ENCODE peak calls at places on chromosomes 1 and 21, in four cellular contexts. J, Z, Q and L are unnamed samples.

GRCh38 chr1:184753608-184754478 is 815 bp downstream of the EDEM3 start:
- DNase-seq in J (no peak), Z (peak), Q (peak), L (peak)

GRCh38 chr1:43277116-43277876 is 7.5 kb downstream of the TMEM125 start:
- DNase-seq in J (no peak), Q (no peak), Z (no peak), L (no peak)

GRCh38 chr1:93344886-93345632 is 648 bp upstream of the DR1 start:
- DNase-seq in J (no peak), Q (no peak), Z (no peak), L (peak)

GRCh38 chr1:163036661-163037060 is 32.5 kb upstream of the RGS4 start:
- DNase-seq in Q (no peak), Z (no peak), J (no peak), L (no peak)

GRCh38 chr1:110211503-110212164 is 1.5 kb downstream of the KCNC4 start:
- DNase-seq in Z (no peak), Q (no peak), J (no peak), L (no peak)

GRCh38 chr1:226125097-226125630 is 61.4 kb downstream of the ACBD3 start:
- DNase-seq in J (peak), Q (peak), Z (peak), L (peak)

GRCh38 chr1:154220970-154221814 is 437 bp downstream of the UBAP2L start:
- DNase-seq in Z (peak), Q (peak), J (peak), L (no peak)

GRCh38 chr1:98059616-98060015 is 138.8 kb upstream of the DPYD start:
- DNase-seq in Z (no peak), J (no peak), Q (no peak), L (no peak)

GRCh38 chr1:40817791-40818263 is 34.2 kb downstream of the KCNQ4 start:
- DNase-seq in J (no peak), Z (no peak), Q (no peak), L (no peak)

GRCh38 chr1:112673589-112674439 is 645 bp upstream of the MOV10 start:
- DNase-seq in Q (peak), J (peak), Z (no peak), L (peak)

GRCh38 chr21:16496594-16496993 is 766.8 kb downstream of the USP25 start:
- DNase-seq in Z (no peak), J (no peak), Q (no peak), L (no peak)

GRCh38 chr1:156295391-156295947 is at the start of gene GLMP:
- DNase-seq in Q (peak), J (peak), Z (peak), L (peak)

GRCh38 chr1:212423879-212424278 is 8.8 kb upstream of the NENF start:
- DNase-seq in J (no peak), Q (no peak), Z (no peak), L (no peak)

GRCh38 chr1:81703352-81703735 is 97.4 kb upstream of the ADGRL2 start:
- DNase-seq in J (no peak), Q (no peak), Z (no peak), L (no peak)

GRCh38 chr1:167599839-167600581 is 30.0 kb upstream of the RCSD1 start:
- DNase-seq in J (no peak), Q (peak), Z (no peak), L (peak)

GRCh38 chr21:45982758-45983731 is 1.5 kb downstream of the COL6A1 start:
- DNase-seq in J (no peak), Q (no peak), Z (peak), L (no peak)

GRCh38 chr1:98653186-98653585 is 8.3 kb upstream of the SNX7 start:
- DNase-seq in Z (no peak), J (no peak), Q (no peak), L (no peak)

GRCh38 chr1:56490619-56491018 is 88.7 kb downstream of the PLPP3 start:
- DNase-seq in J (no peak), Q (no peak), Z (no peak), L (no peak)

GRCh38 chr1:158830074-158830677 is 975 bp upstream of the MNDA start:
- DNase-seq in Z (no peak), J (no peak), Q (no peak), L (no peak)

GRCh38 chr1:6581561-6582305 is 1.9 kb downstream of the ZBTB48 start:
- DNase-seq in Z (no peak), J (no peak), Q (peak), L (no peak)
- TF ChIP-seq NR3C1 in Z (no peak), J (no peak), Q (no peak), L (no peak)

GRCh38 chr1:220797553-220797952 is 10.8 kb downstream of the MTARC1 start:
- DNase-seq in Z (no peak), J (no peak), Q (no peak), L (no peak)
- TF ChIP-seq NR3C1 in Z (no peak), J (no peak), Q (no peak), L (no peak)

DNA sequence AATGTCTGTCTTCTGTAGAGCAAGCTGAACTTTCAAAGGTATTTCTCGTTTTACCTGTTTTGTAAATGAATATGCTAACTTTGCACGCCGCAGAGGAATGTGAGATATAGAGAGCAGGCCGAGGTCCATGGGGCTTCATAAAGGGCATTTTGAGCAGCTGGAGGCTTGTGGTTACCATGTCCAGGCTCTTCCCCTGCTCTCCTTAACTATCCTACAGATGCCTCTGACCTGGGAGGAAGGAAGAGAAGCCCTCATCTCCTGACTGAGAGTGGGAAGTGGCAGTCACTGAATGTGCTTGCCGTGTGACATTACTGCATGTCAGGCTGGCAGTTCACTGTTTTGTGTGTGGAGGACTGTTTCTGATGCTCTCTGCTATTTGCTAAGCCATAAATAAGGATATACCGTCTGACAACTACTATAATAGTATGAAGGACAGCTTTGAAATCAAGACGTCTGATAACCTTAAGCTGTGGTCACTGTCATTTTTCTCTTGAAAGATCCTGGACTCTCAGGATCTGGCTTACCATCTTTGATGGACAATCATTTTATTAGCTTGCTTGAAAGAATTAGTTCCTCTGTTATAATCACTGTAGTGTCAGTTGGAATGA is 92.2 kb downstream of the DYRK1A start:
- DNase-seq in Q (no peak), Z (no peak), J (no peak), L (no peak)
- TF ChIP-seq NR3C1 in Q (no peak), Z (no peak), J (no peak), L (no peak)

GRCh38 chr1:13583964-13584791 is 546 bp downstream of the PDPN start:
- DNase-seq in J (no peak), Z (peak), Q (no peak), L (no peak)
- TF ChIP-seq NR3C1 in J (no peak), Z (no peak), Q (no peak), L (no peak)

DNA sequence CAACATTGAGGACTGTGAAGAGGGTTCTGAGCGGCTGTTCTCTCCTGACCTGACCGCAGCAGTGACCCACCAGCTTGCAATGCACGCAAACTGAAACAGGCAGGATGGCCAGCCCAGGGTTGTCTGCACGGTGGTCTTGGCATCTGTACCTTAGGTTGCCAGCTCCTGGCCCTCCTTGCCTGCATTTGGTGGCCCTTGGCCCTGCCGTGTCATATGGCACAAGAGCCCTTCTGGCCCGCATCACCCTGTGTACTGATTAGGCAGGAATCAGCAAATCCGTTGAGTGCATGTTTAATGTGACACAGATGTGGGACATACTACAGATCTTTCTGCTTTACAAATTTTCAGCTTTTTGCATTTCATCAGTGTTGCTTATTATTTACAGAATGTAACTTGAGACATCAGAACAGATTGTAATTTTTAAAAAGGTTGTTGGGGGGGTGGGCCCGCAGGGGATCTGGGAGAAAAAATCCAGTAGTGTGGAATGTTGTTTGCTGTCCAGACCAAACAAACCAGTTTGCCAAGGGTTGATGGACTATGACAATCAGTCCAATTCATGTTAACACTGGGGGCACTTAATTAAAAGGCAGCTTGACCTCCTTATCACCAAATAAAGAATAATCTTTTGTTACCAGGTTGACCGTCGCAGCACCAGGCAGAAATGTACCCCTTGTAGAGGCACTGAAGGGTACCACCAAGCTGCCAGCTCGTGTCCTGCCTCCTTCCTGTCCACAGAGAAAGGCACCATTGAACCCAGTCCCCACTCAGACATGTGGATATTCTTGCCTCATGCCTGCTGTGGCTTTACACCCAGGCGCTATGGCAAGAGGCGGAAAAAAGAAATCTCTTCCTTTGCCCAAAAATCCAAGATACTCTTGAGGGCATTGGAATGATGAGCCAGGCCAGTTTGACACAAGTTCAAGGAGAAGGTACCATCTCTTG is 132.5 kb downstream of the DHRS3 start:
- DNase-seq in Z (no peak), Q (no peak), J (no peak), L (peak)
- TF ChIP-seq NR3C1 in Z (no peak), Q (no peak), J (no peak), L (no peak)

DNA sequence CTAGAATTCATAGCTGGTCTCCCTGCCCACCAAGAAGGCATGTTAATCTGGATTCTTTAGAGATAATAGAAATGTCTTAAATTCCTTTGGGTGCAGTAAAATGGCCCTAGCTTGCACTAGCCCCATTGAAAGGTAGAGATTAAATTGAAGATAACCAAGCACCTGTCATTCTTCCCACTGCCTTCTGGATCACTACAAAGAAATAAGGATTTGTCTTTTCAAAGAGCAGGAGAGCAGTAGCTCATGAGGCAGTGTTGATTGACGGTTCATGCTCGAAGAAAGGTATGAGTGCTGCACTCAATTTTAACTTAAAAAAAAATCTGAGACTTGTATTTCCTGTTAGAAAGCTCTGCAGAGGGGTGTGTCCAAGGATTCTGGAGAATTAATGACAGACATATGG is 74.9 kb upstream of the F3 start:
- DNase-seq in Q (no peak), Z (no peak), J (no peak), L (no peak)
- TF ChIP-seq NR3C1 in Q (no peak), Z (no peak), J (no peak), L (no peak)

DNA sequence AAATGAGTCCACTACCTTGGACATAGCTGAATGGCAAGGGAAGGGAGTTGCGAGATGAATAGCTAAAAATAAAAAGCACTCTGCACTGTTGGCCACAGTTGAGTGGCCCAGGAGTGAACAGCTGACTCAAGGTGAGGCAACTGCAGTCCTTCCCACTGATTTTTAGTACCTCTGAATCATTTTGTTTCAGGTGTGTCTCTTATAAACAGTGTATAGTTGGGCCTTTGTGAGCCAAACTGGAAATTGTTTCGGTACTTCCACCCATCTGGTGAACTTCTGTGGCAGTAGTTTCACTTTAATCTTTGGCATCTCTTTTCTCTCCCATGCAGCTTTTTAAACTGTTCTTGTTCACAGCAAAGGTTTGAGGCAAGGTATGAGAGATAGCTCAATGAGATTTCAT is 122.7 kb downstream of the VAV3 start:
- DNase-seq in Q (no peak), Z (no peak), J (no peak), L (no peak)
- TF ChIP-seq NR3C1 in Q (no peak), Z (no peak), J (no peak), L (no peak)

DNA sequence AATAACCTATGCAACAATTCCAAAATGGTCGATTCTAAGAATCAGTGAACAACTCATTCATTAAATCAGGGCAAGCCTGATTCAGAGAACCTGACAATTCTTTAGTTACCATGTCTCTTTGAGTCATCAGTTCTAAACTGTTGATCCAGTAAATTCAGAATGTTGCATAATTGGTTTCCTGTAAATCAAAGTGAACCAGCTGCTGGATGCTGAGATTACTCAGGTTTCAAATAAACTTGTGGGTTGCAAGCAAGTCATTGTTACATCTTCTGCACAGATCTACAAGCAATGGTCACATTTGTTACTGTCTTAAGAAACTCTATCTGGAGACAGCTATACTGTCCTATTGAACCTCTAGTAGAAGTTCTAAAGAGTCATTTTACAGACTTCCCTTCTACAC is 16.5 kb downstream of the PLA2G2D start:
- DNase-seq in J (no peak), Q (no peak), Z (no peak), L (no peak)
- TF ChIP-seq NR3C1 in J (no peak), Q (no peak), Z (no peak), L (no peak)

DNA sequence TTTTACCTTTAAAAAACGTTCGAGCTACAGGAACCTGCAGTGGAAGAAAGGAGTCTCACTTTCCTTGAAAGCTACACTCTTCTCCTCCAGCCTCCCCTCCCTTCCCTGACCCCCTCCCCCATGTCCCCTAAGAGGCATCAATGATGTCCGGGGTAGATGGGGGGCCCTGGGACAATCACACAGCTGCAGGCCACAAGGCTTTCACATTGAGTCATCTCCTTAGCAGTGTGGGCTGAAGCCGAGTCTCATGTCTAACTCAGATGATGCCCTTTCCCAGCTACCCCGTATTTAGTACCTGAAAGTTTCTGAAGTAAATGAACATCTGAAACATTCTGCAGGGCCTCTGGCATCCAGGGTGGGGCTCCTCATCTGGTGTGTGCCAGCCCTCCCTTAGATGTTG is 6.3 kb upstream of the GPR25 start:
- DNase-seq in Z (no peak), Q (no peak), J (no peak), L (no peak)
- TF ChIP-seq NR3C1 in Z (no peak), Q (no peak), J (no peak), L (no peak)